ENCODE peak calls at places on chromosomes 1 and 21, in five cellular contexts. One of them, this sample, is unnamed. For H3K79me1, the result is how much of the 10 kb centered on the place peaks cover.

GRCh38 chr21:46155514-46156377 is at the start of gene FTCD:
- DNase-seq in trophoblast cell: no peak
- DNase-seq in H1: no peak
- DNase-seq in H9: peak
- DNase-seq in mesenchymal stem cell: no peak
- DNase-seq in this sample: no peak

GRCh38 chr21:38973552-38973951 is 167.8 kb downstream of the ETS2 start:
- DNase-seq in H1: no peak
- DNase-seq in mesenchymal stem cell: no peak
- DNase-seq in H9: no peak
- DNase-seq in trophoblast cell: no peak
- DNase-seq in this sample: no peak

GRCh38 chr1:25675729-25676476 is 59.3 kb downstream of the MAN1C1 start:
- DNase-seq in mesenchymal stem cell: no peak
- DNase-seq in trophoblast cell: no peak
- DNase-seq in H9: no peak
- DNase-seq in H1: no peak
- DNase-seq in this sample: no peak

GRCh38 chr1:110120960-110121561 is 8.8 kb downstream of the UBL4B start:
- DNase-seq in H1: no peak
- DNase-seq in mesenchymal stem cell: no peak
- DNase-seq in H9: no peak
- DNase-seq in trophoblast cell: no peak
- DNase-seq in this sample: no peak

GRCh38 chr1:162172733-162173132 is 103.2 kb downstream of the NOS1AP start:
- DNase-seq in H9: no peak
- DNase-seq in mesenchymal stem cell: no peak
- DNase-seq in trophoblast cell: no peak
- DNase-seq in H1: no peak
- DNase-seq in this sample: no peak

GRCh38 chr1:88021529-88021928 is 662.5 kb upstream of the PKN2 start:
- DNase-seq in mesenchymal stem cell: no peak
- DNase-seq in H1: no peak
- DNase-seq in trophoblast cell: no peak
- DNase-seq in H9: no peak
- DNase-seq in this sample: no peak

GRCh38 chr1:1371741-1372711 is 3.0 kb downstream of the AURKAIP1 start:
- DNase-seq in trophoblast cell: peak
- DNase-seq in H1: no peak
- DNase-seq in H9: peak
- DNase-seq in mesenchymal stem cell: peak
- DNase-seq in this sample: no peak

GRCh38 chr1:200660719-200661118 is 9.0 kb downstream of the DDX59 start:
- DNase-seq in mesenchymal stem cell: no peak
- DNase-seq in H9: no peak
- DNase-seq in H1: no peak
- DNase-seq in trophoblast cell: no peak
- DNase-seq in this sample: no peak

GRCh38 chr1:108848802-108849201 is 8.1 kb downstream of the AKNAD1 start:
- DNase-seq in trophoblast cell: no peak
- DNase-seq in H1: no peak
- DNase-seq in mesenchymal stem cell: no peak
- DNase-seq in H9: no peak
- DNase-seq in this sample: no peak

GRCh38 chr1:55230654-55231053 is 15.5 kb upstream of the USP24 start:
- DNase-seq in mesenchymal stem cell: no peak
- DNase-seq in H1: no peak
- DNase-seq in H9: no peak
- DNase-seq in trophoblast cell: no peak
- DNase-seq in this sample: no peak

GRCh38 chr1:247343801-247344200 is 12.1 kb upstream of the ZNF496 start:
- DNase-seq in mesenchymal stem cell: no peak
- DNase-seq in H1: no peak
- DNase-seq in H9: no peak
- DNase-seq in trophoblast cell: no peak
- DNase-seq in this sample: no peak
- H2BK12ac ChIP-seq in mesenchymal stem cell: no peak
- H2BK12ac ChIP-seq in H1: no peak
- H2BK12ac ChIP-seq in H9: no peak
- H2BK12ac ChIP-seq in trophoblast cell: no peak
- H2BK12ac ChIP-seq in this sample: no peak

GRCh38 chr1:158071106-158071505 is 77.7 kb downstream of the KIRREL1 start:
- DNase-seq in H9: no peak
- DNase-seq in H1: no peak
- DNase-seq in mesenchymal stem cell: no peak
- DNase-seq in trophoblast cell: no peak
- DNase-seq in this sample: no peak

GRCh38 chr1:158068918-158069317 is 75.5 kb downstream of the KIRREL1 start:
- DNase-seq in H9: no peak
- DNase-seq in trophoblast cell: no peak
- DNase-seq in mesenchymal stem cell: no peak
- DNase-seq in H1: no peak
- DNase-seq in this sample: no peak

DNA sequence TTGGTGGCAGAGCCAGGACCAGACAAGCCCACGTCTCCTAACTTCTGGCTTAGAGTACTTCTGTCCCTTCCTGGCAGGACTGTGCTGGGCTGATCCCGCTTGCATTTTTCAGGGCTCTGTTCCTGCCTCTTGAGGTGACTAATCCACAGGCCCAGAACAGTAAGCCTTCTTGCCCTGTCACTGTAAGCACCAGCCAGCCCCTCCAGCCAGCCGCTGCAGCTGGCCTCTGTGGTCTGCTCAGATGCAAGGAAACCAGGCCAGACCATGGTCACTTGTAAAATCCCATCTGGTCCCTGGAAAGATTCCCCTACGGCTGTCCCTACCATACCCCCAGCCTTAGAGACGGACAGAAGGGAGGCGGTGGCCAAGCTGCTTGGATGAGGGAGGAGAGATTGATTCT is 74.2 kb downstream of the KIRREL1 start:
- DNase-seq in trophoblast cell: no peak
- DNase-seq in mesenchymal stem cell: peak
- DNase-seq in H9: no peak
- DNase-seq in H1: no peak
- DNase-seq in this sample: no peak
- H3K79me1 ChIP-seq in trophoblast cell: under half
- H3K79me1 ChIP-seq in mesenchymal stem cell: under half
- H3K79me1 ChIP-seq in H9: under half
- H3K79me1 ChIP-seq in H1: under half
- H3K79me1 ChIP-seq in this sample: under half

GRCh38 chr1:154330669-154331068 is 5.3 kb downstream of the ATP8B2 start:
- DNase-seq in trophoblast cell: no peak
- DNase-seq in H1: no peak
- DNase-seq in H9: no peak
- DNase-seq in mesenchymal stem cell: no peak
- DNase-seq in this sample: no peak
- H2BK12ac ChIP-seq in trophoblast cell: no peak
- H2BK12ac ChIP-seq in H1: no peak
- H2BK12ac ChIP-seq in H9: no peak
- H2BK12ac ChIP-seq in mesenchymal stem cell: no peak
- H2BK12ac ChIP-seq in this sample: no peak

DNA sequence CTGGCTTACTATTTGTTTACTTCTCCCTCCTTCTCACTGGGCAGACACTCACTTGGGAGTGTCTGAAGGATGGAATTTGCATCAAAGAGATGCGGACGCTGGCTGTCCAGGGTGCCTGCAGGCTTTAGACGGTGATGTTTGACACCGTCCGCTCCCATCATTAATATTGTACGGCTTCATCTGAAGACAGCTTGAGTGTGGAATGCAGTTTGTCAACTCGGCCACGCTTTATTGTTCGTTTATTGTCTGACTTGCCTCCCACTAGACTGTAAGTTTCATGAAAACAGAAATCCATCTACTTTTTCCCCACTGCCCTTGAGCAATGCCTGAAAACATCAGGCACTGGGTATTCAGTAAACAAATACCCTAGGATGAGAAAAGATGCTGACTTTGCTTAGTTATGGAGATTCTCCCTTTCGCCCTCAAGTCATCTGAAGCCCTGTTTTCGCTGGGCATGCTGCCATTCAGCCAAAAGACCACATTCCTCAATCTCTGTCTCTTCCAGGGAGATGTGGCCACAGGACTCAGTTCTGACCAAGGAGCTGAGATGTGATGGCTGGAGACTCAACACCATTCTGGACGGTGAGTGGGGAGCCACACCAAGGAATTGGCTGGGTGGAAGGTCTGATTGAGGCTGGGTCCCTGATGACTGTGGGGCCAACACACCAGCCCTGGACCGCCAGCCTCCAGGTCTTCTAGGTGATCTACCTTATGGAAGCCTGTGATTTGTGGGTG is 87.6 kb downstream of the BCAR3 start:
- DNase-seq in trophoblast cell: peak
- DNase-seq in H9: no peak
- DNase-seq in H1: no peak
- DNase-seq in mesenchymal stem cell: no peak
- DNase-seq in this sample: no peak
- H3K79me1 ChIP-seq in trophoblast cell: under half
- H3K79me1 ChIP-seq in H9: under half
- H3K79me1 ChIP-seq in H1: under half
- H3K79me1 ChIP-seq in mesenchymal stem cell: under half
- H3K79me1 ChIP-seq in this sample: under half

DNA sequence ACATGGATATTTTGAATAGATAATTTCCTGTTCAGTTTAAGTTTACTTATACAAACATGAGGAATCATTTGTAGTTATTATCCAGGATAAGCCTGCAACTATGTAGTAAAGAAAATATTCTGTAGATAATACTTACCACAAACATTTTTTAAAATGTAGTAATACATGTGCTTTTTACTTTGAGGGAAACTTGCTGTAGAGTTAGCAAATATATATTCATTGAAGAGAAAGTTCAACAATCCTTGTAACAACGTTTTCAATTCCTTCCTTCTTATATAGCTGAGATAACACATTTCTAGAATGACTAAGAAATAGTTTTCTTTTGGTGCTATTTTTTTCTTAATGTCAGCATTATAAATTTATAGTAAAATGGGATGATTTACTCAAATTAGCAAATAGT is 664.6 kb upstream of the ADAMTS5 start:
- DNase-seq in mesenchymal stem cell: no peak
- DNase-seq in H1: no peak
- DNase-seq in trophoblast cell: peak
- DNase-seq in H9: no peak
- DNase-seq in this sample: no peak
- H2BK12ac ChIP-seq in mesenchymal stem cell: no peak
- H2BK12ac ChIP-seq in H1: no peak
- H2BK12ac ChIP-seq in trophoblast cell: no peak
- H2BK12ac ChIP-seq in H9: no peak
- H2BK12ac ChIP-seq in this sample: no peak